ENCODE peak calls at places on chromosomes 7 and 10, in ten cellular contexts. B is tibial artery; H is neural progenitor cell; K is pancreas; T is transverse colon; Z is CD4-positive, alpha-beta T cell; N is fibroblast of lung; U is hepatocyte; S is IMR-90; F is prostate gland. Q is an unnamed sample.
A peak's percentile ranks its signal among the peaks of the same experiment; 100 is the strongest.

GRCh38 chr7:31061185-31061584 is 9.1 kb downstream of the ADCYAP1R1 start:
- DNase-seq in T (no peak), U (no peak), F (no peak), K (no peak), Z (no peak), N (no peak), B (no peak), H (peak; percentile 38), S (no peak), Q (no peak)

GRCh38 chr7:15828881-15829280 is 142.4 kb upstream of the MEOX2 start:
- DNase-seq in Z (no peak), N (no peak), B (no peak), T (no peak), S (no peak), U (no peak), K (no peak), F (no peak), H (no peak), Q (no peak)

GRCh38 chr10:68871105-68871711 is 29.9 kb upstream of the DDX50 start:
- DNase-seq in Z (no peak), B (no peak), F (no peak), U (peak; percentile 46), S (peak; percentile 71), H (peak; percentile 88), N (peak; percentile 68), T (no peak), K (no peak), Q (peak; percentile 38)

GRCh38 chr7:51587600-51587999 is 271.0 kb upstream of the COBL start:
- DNase-seq in S (no peak), H (no peak), Z (no peak), U (no peak), K (no peak), N (no peak), B (no peak), F (no peak), T (no peak), Q (no peak)

GRCh38 chr10:6009159-6009558 is 31.8 kb upstream of the IL15RA start:
- DNase-seq in K (no peak), Z (no peak), B (no peak), T (no peak), F (no peak), U (no peak), H (no peak), S (peak; percentile 81), N (peak; percentile 78), Q (no peak)

GRCh38 chr7:66664590-66665293 is 36.1 kb downstream of the KCTD7 start:
- DNase-seq in H (no peak), T (no peak), Z (no peak), F (no peak), B (no peak), S (no peak), N (no peak), K (peak; percentile 55), U (no peak), Q (no peak)

GRCh38 chr7:65475734-65476319 is 102.2 kb downstream of the ZNF92 start:
- DNase-seq in T (peak; percentile 23), U (no peak), S (no peak), B (no peak), Z (no peak), N (peak; percentile 41), F (no peak), K (no peak), H (no peak), Q (no peak)

GRCh38 chr7:108454674-108455523 is 1.3 kb downstream of the NRCAM start:
- DNase-seq in N (peak; percentile 54), F (no peak), U (peak; percentile 41), T (no peak), Z (no peak), B (no peak), H (peak; percentile 70), S (no peak), K (no peak), Q (peak; percentile 15)

DNA sequence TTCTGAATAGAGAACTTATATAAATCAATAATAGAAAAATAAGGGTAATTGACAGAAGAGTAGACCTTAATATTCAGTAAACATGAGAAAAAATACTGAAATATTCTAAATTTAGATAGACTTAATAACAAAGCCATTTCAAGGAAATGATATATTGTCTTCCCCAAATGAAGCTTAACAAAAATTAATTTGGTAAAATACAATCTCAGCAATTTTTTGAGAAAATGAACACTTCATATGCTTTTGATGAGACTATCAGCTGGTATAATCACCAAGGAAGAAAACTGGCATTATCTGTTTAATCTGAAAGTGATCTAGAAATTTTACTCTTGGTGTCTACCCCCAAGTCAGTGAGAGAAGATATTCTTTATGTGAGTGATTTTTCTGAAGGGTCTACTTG is 1.7 kb upstream of the FAM237B start:
- DNase-seq in S (no peak), K (no peak), T (no peak), B (no peak), F (no peak), N (no peak), H (no peak), U (no peak), Z (no peak), Q (no peak)
- H3K27me3 ChIP-seq in S (peaks cover 28% of the 10 kb centered on the region), K (peaks cover 3% of the 10 kb centered on the region), T (peaks cover 74% of the 10 kb centered on the region), B (no peaks in the 10 kb centered on the region), F (no peaks in the 10 kb centered on the region), N (peaks cover 9% of the 10 kb centered on the region), H (peaks cover 71% of the 10 kb centered on the region), U (peaks cover 65% of the 10 kb centered on the region), Z (peaks cover 54% of the 10 kb centered on the region), Q (peaks cover 5% of the 10 kb centered on the region)

GRCh38 chr7:155182406-155182970 is 112.4 kb downstream of the HTR5A start:
- DNase-seq in H (no peak), Z (no peak), K (no peak), T (no peak), F (no peak), B (no peak), S (no peak), N (no peak), U (no peak), Q (no peak)
- H3K9me3 ChIP-seq in H (peaks cover 9% of the 10 kb centered on the region), Z (peaks cover 22% of the 10 kb centered on the region), K (no peaks in the 10 kb centered on the region), T (peaks cover 20% of the 10 kb centered on the region), F (peaks cover 7% of the 10 kb centered on the region), B (peaks cover 18% of the 10 kb centered on the region), S (peaks cover 16% of the 10 kb centered on the region), N (no peaks in the 10 kb centered on the region), U (no peaks in the 10 kb centered on the region), Q (no peaks in the 10 kb centered on the region)

GRCh38 chr10:59702347-59702746 is 7.3 kb downstream of the SLC16A9 start:
- DNase-seq in H (no peak), Z (no peak), B (no peak), S (no peak), N (no peak), F (peak; percentile 13), T (no peak), U (no peak), K (no peak), Q (no peak)

GRCh38 chr10:59698326-59698725 is 11.3 kb downstream of the SLC16A9 start:
- DNase-seq in F (no peak), U (no peak), B (no peak), Z (no peak), N (no peak), K (no peak), T (no peak), S (no peak), H (no peak), Q (no peak)

GRCh38 chr10:59704644-59705043 is 5.0 kb downstream of the SLC16A9 start:
- DNase-seq in K (no peak), T (no peak), Z (no peak), N (no peak), S (no peak), B (no peak), H (no peak), F (no peak), U (no peak), Q (no peak)

GRCh38 chr10:59694936-59695335 is 14.7 kb downstream of the SLC16A9 start:
- DNase-seq in H (no peak), Z (no peak), K (no peak), S (no peak), B (no peak), T (no peak), N (no peak), U (no peak), F (no peak), Q (no peak)

DNA sequence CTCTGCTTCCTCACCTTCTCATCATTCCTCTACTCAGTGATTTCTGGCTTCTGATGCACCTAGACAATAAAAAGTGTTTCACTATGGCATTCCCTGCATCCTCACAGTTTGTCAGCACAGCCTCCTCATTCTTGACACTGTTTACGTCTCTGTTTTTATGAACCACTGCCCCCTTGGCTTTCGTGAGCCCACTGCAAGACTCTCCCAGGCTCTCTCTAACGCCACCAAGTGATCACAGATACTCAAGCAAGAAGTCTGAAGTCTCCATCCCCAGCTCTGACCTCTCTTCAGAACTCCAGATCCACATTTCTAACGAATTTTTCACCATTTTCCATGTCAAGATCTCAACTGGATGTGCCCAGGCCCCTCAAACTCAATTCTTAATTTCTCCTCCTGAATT is 8.9 kb downstream of the SLC16A9 start:
- DNase-seq in T (no peak), K (no peak), B (no peak), Z (no peak), U (no peak), F (no peak), H (peak; percentile 68), S (no peak), N (no peak), Q (no peak)
- TF ChIP-seq CTCF in T (no peak), K (no peak), B (no peak), Z (no peak), U (no peak), F (no peak), H (peak; percentile 56), S (no peak), N (no peak), Q (no peak)

GRCh38 chr7:55326079-55326847 is 38.9 kb upstream of the LANCL2 start:
- DNase-seq in H (no peak), B (no peak), N (no peak), T (no peak), S (no peak), U (no peak), F (no peak), K (no peak), Z (no peak), Q (no peak)

GRCh38 chr7:55325371-55325792 is 39.8 kb upstream of the LANCL2 start:
- DNase-seq in H (no peak), S (peak; percentile 95), B (peak; percentile 51), F (no peak), U (no peak), K (no peak), T (no peak), Z (no peak), N (peak; percentile 97), Q (no peak)
- H3K27me3 ChIP-seq in H (no peaks in the 10 kb centered on the region), S (peaks cover under 1% of the 10 kb centered on the region), B (no peaks in the 10 kb centered on the region), F (no peaks in the 10 kb centered on the region), U (no peaks in the 10 kb centered on the region), K (no peaks in the 10 kb centered on the region), T (no peaks in the 10 kb centered on the region), Z (no peaks in the 10 kb centered on the region), N (no peaks in the 10 kb centered on the region), Q (no peaks in the 10 kb centered on the region)

GRCh38 chr7:47413526-47414341 is 168.2 kb downstream of the TNS3 start:
- DNase-seq in T (no peak), S (no peak), K (no peak), H (no peak), N (no peak), Z (no peak), U (no peak), F (no peak), B (no peak), Q (no peak)
- H3K9me3 ChIP-seq in T (no peaks in the 10 kb centered on the region), S (no peaks in the 10 kb centered on the region), K (no peaks in the 10 kb centered on the region), H (no peaks in the 10 kb centered on the region), N (no peaks in the 10 kb centered on the region), Z (no peaks in the 10 kb centered on the region), U (no peaks in the 10 kb centered on the region), F (no peaks in the 10 kb centered on the region), B (no peaks in the 10 kb centered on the region), Q (no peaks in the 10 kb centered on the region)

GRCh38 chr7:2629740-2630681 is 1.8 kb upstream of the TTYH3 start:
- DNase-seq in S (peak; percentile 39), K (peak; percentile 67), H (no peak), T (peak; percentile 83), U (peak; percentile 79), F (peak; percentile 83), B (no peak), N (no peak), Z (no peak), Q (peak; percentile 92)
- TF ChIP-seq CTCF in S (no peak), K (no peak), H (no peak), T (no peak), U (no peak), F (no peak), B (no peak), N (no peak), Z (no peak), Q (no peak)